ENCODE peak calls at places on chromosomes 6 and 20, in six cellular contexts. B is GM12891, U is H1, N is HepG2, C is GM12878, M is K562. L is an unnamed sample.

GRCh38 chr6:89610149-89610642 is 28.4 kb downstream of the LYRM2 start:
- DNase-seq in B (peak; percentile 38), U (no peak), N (peak; percentile 40), C (peak; percentile 30), M (peak; percentile 74), L (peak; percentile 46)

GRCh38 chr6:35146453-35146852 is 5.3 kb upstream of the TCP11 start:
- DNase-seq in B (no peak), U (no peak), N (peak; percentile 63), C (no peak), M (peak; percentile 38), L (no peak)

GRCh38 chr6:24472181-24472580 is 17.2 kb downstream of the GPLD1 start:
- DNase-seq in B (no peak), U (no peak), N (no peak), C (no peak), M (no peak), L (no peak)

GRCh38 chr20:3784226-3784853 is 2.2 kb downstream of the CENPB start:
- DNase-seq in B (no peak), U (no peak), N (no peak), C (no peak), M (no peak), L (no peak)

GRCh38 chr6:53492860-53493634 is 51.9 kb downstream of the GCLC start:
- DNase-seq in B (no peak), U (no peak), N (peak; percentile 59), C (no peak), M (peak; percentile 45), L (no peak)

GRCh38 chr6:112331306-112331705 is 15.8 kb upstream of the RFPL4B start:
- DNase-seq in B (no peak), U (no peak), N (no peak), C (no peak), M (no peak), L (no peak)

GRCh38 chr20:14069796-14070195 is 74.5 kb downstream of the MACROD2 start:
- DNase-seq in B (no peak), U (no peak), N (no peak), C (no peak), M (no peak), L (no peak)

GRCh38 chr6:121951918-121952379 is 447.5 kb upstream of the HSF2 start:
- DNase-seq in B (no peak), U (no peak), N (no peak), C (no peak), M (no peak), L (no peak)

GRCh38 chr6:34201455-34202098 is 35.1 kb upstream of the HMGA1 start:
- DNase-seq in B (no peak), U (no peak), N (no peak), C (no peak), M (no peak), L (no peak)

GRCh38 chr20:20130399-20130798 is 78.1 kb downstream of the CFAP61 start:
- DNase-seq in B (no peak), U (no peak), N (peak; percentile 59), C (peak; percentile 1), M (no peak), L (no peak)

GRCh38 chr20:62822788-62823651 is 6.2 kb downstream of the COL9A3 start:
- DNase-seq in B (peak; percentile 93), U (no peak), N (peak; percentile 98), C (no peak), M (peak; percentile 80), L (peak; percentile 86)

GRCh38 chr6:73675466-73676098 is 20.4 kb upstream of the CD109 start:
- DNase-seq in B (no peak), U (no peak), N (peak; percentile 71), C (no peak), M (peak; percentile 77), L (no peak)

GRCh38 chr6:31354788-31355539 is 2.0 kb downstream of the HLA-B start:
- DNase-seq in B (no peak), U (no peak), N (no peak), C (no peak), M (no peak), L (no peak)

GRCh38 chr6:85574932-85575598 is 18.6 kb downstream of the SNX14 start:
- DNase-seq in B (no peak), U (no peak), N (peak; percentile 52), C (no peak), M (no peak), L (no peak)

GRCh38 chr20:9031951-9032350 is 36.9 kb upstream of the PLCB4 start:
- DNase-seq in B (no peak), U (no peak), N (no peak), C (no peak), M (no peak), L (no peak)

GRCh38 chr20:48042628-48043027 is 257.3 kb upstream of the SULF2 start:
- DNase-seq in B (no peak), U (no peak), N (no peak), C (no peak), M (no peak), L (no peak)
- TF ChIP-seq TAF1 in B (no peak), U (no peak), N (no peak), C (no peak), M (no peak), L (no peak)

DNA sequence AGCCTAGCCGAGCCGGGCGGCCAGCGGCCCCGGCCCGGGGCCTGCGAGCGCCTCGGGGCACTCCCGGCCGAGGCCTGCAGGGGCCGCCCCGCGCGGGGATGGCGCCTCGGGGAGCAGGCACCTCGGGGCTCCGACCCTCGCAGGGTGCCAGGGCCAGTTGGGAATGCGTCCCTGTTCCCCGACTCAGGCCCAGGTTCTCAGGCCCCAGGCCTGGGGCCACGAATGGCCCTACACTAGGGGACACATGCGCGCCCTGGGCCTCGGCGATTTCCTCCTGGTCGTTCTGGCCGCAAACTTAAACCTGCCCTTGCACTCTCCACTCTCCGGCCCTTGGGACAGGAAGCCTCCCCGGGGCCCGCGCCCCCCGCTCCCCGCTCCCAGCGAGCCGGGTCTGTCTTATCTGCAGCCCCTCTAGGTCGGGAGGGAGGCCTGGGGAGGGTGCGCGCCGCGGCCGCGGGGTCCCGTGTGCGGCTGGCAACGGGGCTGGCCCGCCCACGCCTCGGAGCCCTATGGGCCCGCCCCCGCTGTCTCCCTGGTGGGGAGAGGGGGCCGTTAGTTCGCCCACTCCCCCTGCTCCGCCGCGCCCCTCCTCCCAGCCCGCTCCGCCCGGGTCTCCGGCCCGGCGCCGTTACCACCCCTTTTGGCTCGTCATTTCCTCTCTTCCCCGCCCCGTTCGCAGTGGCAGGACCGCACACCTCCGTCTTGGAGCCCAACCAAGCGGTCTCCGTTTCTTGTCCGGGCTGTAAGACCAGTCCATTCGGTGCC is 611 bp downstream of the NFYA start:
- DNase-seq in B (peak; percentile 30), U (peak; percentile 41), N (peak; percentile 86), C (peak; percentile 31), M (peak; percentile 92), L (peak; percentile 48)
- TF ChIP-seq POLR2A in B (peak; percentile 91), U (no peak), N (peak; percentile 82), C (peak; percentile 76), M (peak; percentile 98), L (peak; percentile 74)

DNA sequence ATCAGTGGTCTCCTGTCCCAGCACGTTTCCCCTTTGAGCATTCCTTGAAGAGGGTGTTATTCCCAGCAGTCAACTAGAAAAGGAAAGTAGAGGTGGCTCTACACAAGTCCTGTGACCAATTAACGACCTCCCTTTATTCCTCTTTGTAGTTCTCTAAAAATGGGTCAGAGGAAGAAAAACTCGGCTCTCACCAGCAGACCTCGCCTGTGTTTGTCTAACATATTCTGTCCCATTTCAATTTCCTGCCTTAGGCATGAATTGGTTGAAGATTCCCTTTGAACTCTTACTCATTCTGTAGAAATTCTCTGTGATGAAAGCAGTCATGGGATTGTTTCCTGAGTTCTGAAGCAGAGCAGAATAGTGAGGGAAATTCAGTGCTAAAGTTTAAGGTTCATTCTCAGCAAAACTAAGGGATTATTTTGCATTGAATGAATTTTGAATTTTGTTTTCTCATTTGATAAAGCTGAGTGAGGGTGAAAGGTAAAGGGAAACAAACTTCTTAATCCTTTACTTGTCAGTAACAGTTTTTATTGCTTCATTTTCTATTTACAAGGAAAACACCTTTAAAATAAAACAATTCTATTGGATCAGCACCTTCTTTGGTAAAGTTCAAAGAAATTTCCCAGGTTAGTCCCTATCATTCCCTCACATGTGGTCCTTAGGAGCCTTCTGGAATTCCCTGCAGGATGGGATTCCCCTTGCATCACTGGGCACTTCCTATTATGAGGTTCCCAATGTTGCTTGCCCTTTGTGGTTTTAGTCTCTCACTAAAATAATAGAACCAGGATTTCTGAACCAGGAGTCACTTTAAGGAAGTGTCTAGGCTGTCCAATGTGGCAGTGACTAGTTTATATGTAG is 105.8 kb downstream of the SLX4IP start:
- DNase-seq in B (no peak), U (no peak), N (peak; percentile 99), C (no peak), M (no peak), L (no peak)
- TF ChIP-seq POLR2AphosphoS5 in B (no peak), U (no peak), N (peak; percentile 31), C (no peak), M (no peak), L (no peak)

GRCh38 chr20:33677991-33678431 is 3.8 kb upstream of the NECAB3 start:
- DNase-seq in B (no peak), U (no peak), N (no peak), C (no peak), M (peak; percentile 11), L (no peak)

GRCh38 chr20:33680681-33681080 is 5.5 kb downstream of the E2F1 start:
- DNase-seq in B (no peak), U (no peak), N (no peak), C (no peak), M (no peak), L (no peak)

GRCh38 chr20:33681728-33682353 is 4.3 kb downstream of the E2F1 start:
- DNase-seq in B (no peak), U (no peak), N (no peak), C (no peak), M (no peak), L (no peak)

GRCh38 chr20:33681288-33681687 is 4.9 kb downstream of the E2F1 start:
- DNase-seq in B (no peak), U (no peak), N (no peak), C (no peak), M (no peak), L (no peak)

DNA sequence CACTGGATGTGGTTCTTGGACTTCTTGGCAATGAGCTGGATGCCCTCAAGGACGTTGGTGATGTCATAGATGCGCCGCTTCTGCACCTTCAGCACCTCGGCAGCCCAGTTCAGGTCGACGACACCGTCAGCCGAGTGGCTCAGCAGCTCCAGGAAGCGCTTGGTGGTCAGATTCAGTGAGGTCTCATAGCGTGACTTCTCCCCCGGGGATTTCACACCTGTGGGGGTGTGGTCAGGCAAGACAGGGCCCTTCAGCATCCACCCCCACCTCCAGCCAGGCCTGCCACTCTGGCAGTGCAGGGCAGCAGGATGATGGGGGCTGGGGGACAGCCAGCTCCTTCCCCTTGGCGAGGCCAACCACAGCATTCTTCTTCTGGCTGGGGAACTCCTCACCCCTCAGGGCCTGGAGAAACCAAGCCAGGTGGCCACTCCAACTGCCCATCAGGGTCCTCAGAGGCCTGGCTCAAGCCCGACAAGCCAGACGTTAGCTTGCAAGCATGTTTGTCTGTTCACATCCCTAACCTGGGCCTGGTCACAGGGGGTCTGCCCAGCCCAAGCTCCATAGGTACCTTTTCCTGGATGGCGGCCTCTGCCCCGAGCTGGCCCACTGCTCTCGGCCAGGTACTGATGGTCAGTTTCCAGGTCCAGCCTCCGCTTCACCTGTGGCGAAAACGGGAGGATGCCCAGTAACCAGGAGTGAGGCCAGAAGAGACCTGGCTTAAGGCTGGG is 5.7 kb upstream of the NECAB3 start:
- DNase-seq in B (peak; percentile 78), U (no peak), N (no peak), C (peak; percentile 47), M (no peak), L (peak; percentile 71)
- TF ChIP-seq TAF1 in B (no peak), U (no peak), N (no peak), C (no peak), M (no peak), L (no peak)

L was measured in GM12892.